ENCODE peak calls at places on chromosomes 7 and 10, in six cellular contexts. One of them, this sample, is unnamed. For H3K4me1, the result is how much of the 10 kb centered on the place peaks cover.

GRCh38 chr10:70618663-70619062 is 16.1 kb upstream of the PRF1 start:
- DNase-seq in left ventricle myocardium inferior: no peak
- DNase-seq in hepatocyte: no peak
- DNase-seq in A673: no peak
- DNase-seq in DND-41: no peak
- DNase-seq in adipocyte: no peak
- DNase-seq in this sample: no peak

GRCh38 chr7:137727413-137727812 is 119.4 kb downstream of the DGKI start:
- DNase-seq in DND-41: no peak
- DNase-seq in hepatocyte: no peak
- DNase-seq in left ventricle myocardium inferior: no peak
- DNase-seq in A673: no peak
- DNase-seq in adipocyte: no peak
- DNase-seq in this sample: no peak

GRCh38 chr10:78717200-78717599 is 351.6 kb upstream of the ZMIZ1 start:
- DNase-seq in left ventricle myocardium inferior: peak
- DNase-seq in DND-41: no peak
- DNase-seq in hepatocyte: no peak
- DNase-seq in adipocyte: peak
- DNase-seq in A673: no peak
- DNase-seq in this sample: no peak

GRCh38 chr7:158488225-158488889 is 99.3 kb downstream of the PTPRN2 start:
- DNase-seq in A673: no peak
- DNase-seq in adipocyte: no peak
- DNase-seq in DND-41: no peak
- DNase-seq in left ventricle myocardium inferior: no peak
- DNase-seq in hepatocyte: no peak
- DNase-seq in this sample: no peak

GRCh38 chr10:117486606-117487005 is 55.9 kb upstream of the EMX2 start:
- DNase-seq in hepatocyte: no peak
- DNase-seq in DND-41: no peak
- DNase-seq in adipocyte: no peak
- DNase-seq in A673: no peak
- DNase-seq in left ventricle myocardium inferior: no peak
- DNase-seq in this sample: no peak

GRCh38 chr10:8361510-8361844 is 307.0 kb downstream of the GATA3 start:
- DNase-seq in DND-41: no peak
- DNase-seq in left ventricle myocardium inferior: no peak
- DNase-seq in A673: no peak
- DNase-seq in adipocyte: no peak
- DNase-seq in hepatocyte: no peak
- DNase-seq in this sample: no peak

GRCh38 chr10:73423309-73423708 is 9.5 kb upstream of the ANXA7 start:
- DNase-seq in hepatocyte: no peak
- DNase-seq in A673: no peak
- DNase-seq in left ventricle myocardium inferior: no peak
- DNase-seq in DND-41: no peak
- DNase-seq in adipocyte: no peak
- DNase-seq in this sample: no peak

GRCh38 chr7:158975526-158976467 is 119.4 kb downstream of the DYNC2I1 start:
- DNase-seq in DND-41: peak
- DNase-seq in hepatocyte: no peak
- DNase-seq in adipocyte: no peak
- DNase-seq in left ventricle myocardium inferior: no peak
- DNase-seq in A673: peak
- DNase-seq in this sample: no peak

GRCh38 chr7:2698581-2699288 is 10.7 kb downstream of the AMZ1 start:
- DNase-seq in left ventricle myocardium inferior: no peak
- DNase-seq in adipocyte: no peak
- DNase-seq in hepatocyte: no peak
- DNase-seq in DND-41: peak
- DNase-seq in A673: no peak
- DNase-seq in this sample: peak

GRCh38 chr10:89224697-89225443 is 17.8 kb upstream of the CH25H start:
- DNase-seq in hepatocyte: peak
- DNase-seq in DND-41: no peak
- DNase-seq in adipocyte: no peak
- DNase-seq in left ventricle myocardium inferior: peak
- DNase-seq in A673: no peak
- DNase-seq in this sample: no peak

GRCh38 chr7:154584352-154585252 is 418.3 kb downstream of the PAXIP1 start:
- DNase-seq in adipocyte: no peak
- DNase-seq in hepatocyte: peak
- DNase-seq in A673: no peak
- DNase-seq in DND-41: no peak
- DNase-seq in left ventricle myocardium inferior: no peak
- DNase-seq in this sample: no peak

GRCh38 chr7:134941185-134941900 is 45.0 kb upstream of the AGBL3 start:
- DNase-seq in left ventricle myocardium inferior: no peak
- DNase-seq in adipocyte: peak
- DNase-seq in A673: no peak
- DNase-seq in DND-41: no peak
- DNase-seq in hepatocyte: peak
- DNase-seq in this sample: no peak

GRCh38 chr10:118002581-118002980 is 44.2 kb downstream of the RAB11FIP2 start:
- DNase-seq in DND-41: peak
- DNase-seq in left ventricle myocardium inferior: no peak
- DNase-seq in hepatocyte: no peak
- DNase-seq in adipocyte: no peak
- DNase-seq in A673: peak
- DNase-seq in this sample: no peak

GRCh38 chr10:30435068-30435422 is 1.1 kb downstream of the MAP3K8 start:
- DNase-seq in adipocyte: peak
- DNase-seq in A673: peak
- DNase-seq in left ventricle myocardium inferior: peak
- DNase-seq in hepatocyte: peak
- DNase-seq in DND-41: no peak
- DNase-seq in this sample: no peak

GRCh38 chr10:79206300-79207095 is 137.7 kb downstream of the ZMIZ1 start:
- DNase-seq in hepatocyte: no peak
- DNase-seq in A673: no peak
- DNase-seq in adipocyte: no peak
- DNase-seq in left ventricle myocardium inferior: no peak
- DNase-seq in DND-41: no peak
- DNase-seq in this sample: no peak

GRCh38 chr10:21524526-21525366 is 736 bp downstream of the SKIDA1 start:
- DNase-seq in hepatocyte: peak
- DNase-seq in adipocyte: peak
- DNase-seq in left ventricle myocardium inferior: no peak
- DNase-seq in A673: peak
- DNase-seq in DND-41: no peak
- DNase-seq in this sample: no peak

GRCh38 chr10:78901694-78902093 is 167.1 kb upstream of the ZMIZ1 start:
- DNase-seq in hepatocyte: no peak
- DNase-seq in adipocyte: no peak
- DNase-seq in DND-41: no peak
- DNase-seq in left ventricle myocardium inferior: no peak
- DNase-seq in A673: no peak
- DNase-seq in this sample: no peak

GRCh38 chr7:136685506-136685905 is 182.9 kb upstream of the CHRM2 start:
- DNase-seq in hepatocyte: no peak
- DNase-seq in DND-41: no peak
- DNase-seq in adipocyte: no peak
- DNase-seq in A673: no peak
- DNase-seq in left ventricle myocardium inferior: no peak
- DNase-seq in this sample: no peak

GRCh38 chr10:86334515-86335085 is 32.0 kb downstream of the GRID1 start:
- DNase-seq in A673: no peak
- DNase-seq in DND-41: no peak
- DNase-seq in left ventricle myocardium inferior: no peak
- DNase-seq in adipocyte: no peak
- DNase-seq in hepatocyte: peak
- DNase-seq in this sample: no peak

GRCh38 chr10:3808689-3809199 is 23.7 kb upstream of the KLF6 start:
- DNase-seq in hepatocyte: no peak
- DNase-seq in A673: no peak
- DNase-seq in left ventricle myocardium inferior: no peak
- DNase-seq in DND-41: no peak
- DNase-seq in adipocyte: no peak
- DNase-seq in this sample: no peak

GRCh38 chr10:3812141-3812540 is 27.1 kb upstream of the KLF6 start:
- DNase-seq in A673: no peak
- DNase-seq in hepatocyte: no peak
- DNase-seq in adipocyte: no peak
- DNase-seq in left ventricle myocardium inferior: no peak
- DNase-seq in DND-41: peak
- DNase-seq in this sample: no peak

GRCh38 chr10:3813267-3813666 is 28.3 kb upstream of the KLF6 start:
- DNase-seq in left ventricle myocardium inferior: no peak
- DNase-seq in hepatocyte: no peak
- DNase-seq in DND-41: no peak
- DNase-seq in A673: no peak
- DNase-seq in adipocyte: no peak
- DNase-seq in this sample: no peak

GRCh38 chr10:3813986-3814831 is 29.2 kb upstream of the KLF6 start:
- DNase-seq in adipocyte: no peak
- DNase-seq in left ventricle myocardium inferior: no peak
- DNase-seq in DND-41: no peak
- DNase-seq in A673: no peak
- DNase-seq in hepatocyte: no peak
- DNase-seq in this sample: no peak

DNA sequence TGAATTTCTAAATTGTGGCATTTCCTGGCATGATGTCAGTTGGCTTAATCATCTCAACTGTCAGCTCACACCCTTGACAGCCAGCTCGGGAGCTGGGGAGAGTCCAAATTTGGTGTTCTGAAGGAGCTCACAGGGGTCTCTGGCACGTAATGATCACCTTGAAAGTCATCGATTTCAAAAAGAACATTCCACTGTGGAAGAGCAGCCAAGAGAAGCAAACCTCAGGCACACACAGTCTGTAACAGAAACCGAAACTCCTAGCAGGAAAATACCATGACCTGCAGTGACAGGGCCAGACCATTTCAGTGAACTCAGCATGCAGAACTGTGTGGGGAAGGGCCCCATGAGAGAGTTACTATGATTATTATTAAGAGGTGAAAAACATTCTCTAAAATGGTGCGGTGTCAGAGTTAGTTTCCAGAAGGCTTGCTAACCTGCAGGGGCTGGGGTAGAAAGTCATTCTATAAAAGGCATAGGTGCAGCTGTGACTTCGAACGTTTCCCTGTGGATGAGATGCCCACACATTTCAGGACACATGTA is 26.4 kb upstream of the KLF6 start:
- DNase-seq in adipocyte: peak
- DNase-seq in DND-41: peak
- DNase-seq in left ventricle myocardium inferior: no peak
- DNase-seq in hepatocyte: peak
- DNase-seq in A673: no peak
- DNase-seq in this sample: no peak
- H3K4me1 ChIP-seq in adipocyte: half or more
- H3K4me1 ChIP-seq in DND-41: half or more
- H3K4me1 ChIP-seq in left ventricle myocardium inferior: half or more
- H3K4me1 ChIP-seq in hepatocyte: under half
- H3K4me1 ChIP-seq in A673: under half
- H3K4me1 ChIP-seq in this sample: half or more

DNA sequence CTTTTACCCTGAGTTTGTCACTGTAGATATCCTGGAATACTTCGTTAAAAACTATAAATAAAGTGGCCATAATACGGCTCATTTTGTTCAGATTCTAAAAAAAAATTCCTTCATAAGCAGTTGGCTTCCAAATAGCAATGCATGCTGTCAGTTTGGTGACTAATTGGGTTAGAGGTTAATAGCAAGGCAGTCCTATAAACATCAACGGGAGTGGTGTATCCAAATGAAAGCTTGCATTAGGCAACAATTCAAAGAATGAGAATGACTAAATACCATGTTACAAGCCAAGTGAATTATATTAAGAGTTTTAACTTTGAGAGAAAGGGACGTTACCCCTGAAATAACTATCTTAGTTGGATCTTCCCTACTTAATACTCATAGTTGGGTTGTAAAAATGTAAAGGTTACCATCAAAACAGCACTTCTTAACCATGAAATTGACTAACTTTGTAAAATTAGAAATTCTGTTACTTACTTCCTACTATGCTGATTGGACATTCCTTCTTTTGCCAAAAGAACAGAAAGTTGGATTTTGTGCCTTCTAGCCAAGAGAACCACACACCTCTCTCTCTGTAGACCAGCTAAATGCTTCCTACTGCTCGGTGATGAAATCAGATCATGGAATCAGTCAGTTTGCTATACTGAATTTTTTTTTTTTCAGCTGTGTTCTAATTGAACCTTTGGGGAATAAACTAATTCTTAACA is 98.0 kb downstream of the KAT6B start:
- DNase-seq in left ventricle myocardium inferior: no peak
- DNase-seq in adipocyte: peak
- DNase-seq in A673: peak
- DNase-seq in hepatocyte: peak
- DNase-seq in DND-41: no peak
- DNase-seq in this sample: no peak
- H3K4me1 ChIP-seq in left ventricle myocardium inferior: half or more
- H3K4me1 ChIP-seq in adipocyte: half or more
- H3K4me1 ChIP-seq in A673: half or more
- H3K4me1 ChIP-seq in hepatocyte: under half
- H3K4me1 ChIP-seq in DND-41: under half
- H3K4me1 ChIP-seq in this sample: under half

GRCh38 chr10:128536259-128536658 is 410.0 kb upstream of the MKI67 start:
- DNase-seq in adipocyte: no peak
- DNase-seq in A673: no peak
- DNase-seq in DND-41: no peak
- DNase-seq in left ventricle myocardium inferior: no peak
- DNase-seq in hepatocyte: no peak
- DNase-seq in this sample: no peak
- H3K4me1 ChIP-seq in adipocyte: under half
- H3K4me1 ChIP-seq in A673: under half
- H3K4me1 ChIP-seq in DND-41: under half
- H3K4me1 ChIP-seq in left ventricle myocardium inferior: under half
- H3K4me1 ChIP-seq in hepatocyte: under half
- H3K4me1 ChIP-seq in this sample: under half

GRCh38 chr7:18893156-18893555 is 224.3 kb downstream of the TWIST1 start:
- DNase-seq in DND-41: no peak
- DNase-seq in adipocyte: no peak
- DNase-seq in A673: no peak
- DNase-seq in left ventricle myocardium inferior: no peak
- DNase-seq in hepatocyte: no peak
- DNase-seq in this sample: no peak

GRCh38 chr7:18886801-18887200 is 230.6 kb downstream of the TWIST1 start:
- DNase-seq in DND-41: no peak
- DNase-seq in adipocyte: no peak
- DNase-seq in hepatocyte: no peak
- DNase-seq in A673: no peak
- DNase-seq in left ventricle myocardium inferior: no peak
- DNase-seq in this sample: no peak

GRCh38 chr7:18890885-18891621 is 226.4 kb downstream of the TWIST1 start:
- DNase-seq in hepatocyte: no peak
- DNase-seq in adipocyte: no peak
- DNase-seq in DND-41: no peak
- DNase-seq in left ventricle myocardium inferior: no peak
- DNase-seq in A673: peak
- DNase-seq in this sample: no peak

GRCh38 chr7:18889436-18889835 is 228.0 kb downstream of the TWIST1 start:
- DNase-seq in left ventricle myocardium inferior: no peak
- DNase-seq in A673: no peak
- DNase-seq in hepatocyte: no peak
- DNase-seq in DND-41: no peak
- DNase-seq in adipocyte: no peak
- DNase-seq in this sample: no peak

DNA sequence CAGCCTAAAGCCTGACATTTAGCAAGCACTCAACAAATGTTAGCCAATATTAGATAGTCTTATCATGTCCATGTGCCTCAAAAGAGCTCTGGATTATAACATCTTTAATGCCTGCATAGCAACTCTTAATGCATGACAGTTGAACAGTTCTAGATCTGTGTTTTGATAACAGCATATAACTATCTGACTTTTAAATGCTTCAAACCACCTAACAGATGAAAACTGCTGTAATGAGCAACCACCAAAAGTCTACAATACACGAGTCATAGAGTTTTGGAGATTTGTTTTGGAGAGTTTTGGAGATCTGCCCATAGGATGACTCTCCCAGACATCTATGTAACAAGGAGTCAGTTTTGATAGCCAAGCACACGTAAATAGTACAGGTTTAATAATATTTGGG is 227.3 kb downstream of the TWIST1 start:
- DNase-seq in DND-41: no peak
- DNase-seq in A673: peak
- DNase-seq in adipocyte: peak
- DNase-seq in hepatocyte: no peak
- DNase-seq in left ventricle myocardium inferior: no peak
- DNase-seq in this sample: no peak
- H3K4me1 ChIP-seq in DND-41: under half
- H3K4me1 ChIP-seq in A673: under half
- H3K4me1 ChIP-seq in adipocyte: under half
- H3K4me1 ChIP-seq in hepatocyte: under half
- H3K4me1 ChIP-seq in left ventricle myocardium inferior: under half
- H3K4me1 ChIP-seq in this sample: under half